ENCODE peak calls at places on chromosomes 7 and 10, in seven cellular contexts. O, M, F, Q, T, D and N are unnamed samples.

GRCh38 chr10:70965566-70965965 is 77.2 kb upstream of the PCBD1 start:
- DNase-seq in F (no peak), T (no peak), O (no peak), Q (no peak), M (no peak), D (no peak), N (no peak)

GRCh38 chr7:112437038-112437437 is 13.2 kb upstream of the IFRD1 start:
- DNase-seq in D (no peak), Q (no peak), F (no peak), O (no peak), M (no peak), T (no peak), N (no peak)

GRCh38 chr10:4473977-4474376 is 352.0 kb upstream of the AKR1E2 start:
- DNase-seq in D (no peak), F (no peak), M (no peak), O (no peak), T (no peak), Q (no peak), N (no peak)

GRCh38 chr10:32237644-32238345 is 109.2 kb downstream of the EPC1 start:
- DNase-seq in M (no peak), F (no peak), D (peak; percentile 94), O (no peak), Q (no peak), T (peak; percentile 37), N (no peak)

GRCh38 chr7:106060394-106060920 is 51.7 kb downstream of the SYPL1 start:
- DNase-seq in M (no peak), T (no peak), D (no peak), F (no peak), Q (no peak), O (no peak), N (no peak)

GRCh38 chr7:35571596-35572240 is 123.2 kb downstream of the HERPUD2 start:
- DNase-seq in Q (no peak), D (no peak), M (no peak), T (no peak), O (no peak), F (no peak), N (no peak)

GRCh38 chr10:59648711-59649201 is 60.9 kb downstream of the SLC16A9 start:
- DNase-seq in F (no peak), M (no peak), O (no peak), Q (no peak), D (peak; percentile 79), T (no peak), N (peak; percentile 38)

GRCh38 chr10:18157909-18158308 is 17.7 kb downstream of the CACNB2 start:
- DNase-seq in D (peak; percentile 77), T (peak; percentile 50), F (no peak), O (no peak), Q (no peak), M (no peak), N (no peak)

GRCh38 chr10:115004236-115004862 is 66.4 kb downstream of the TRUB1 start:
- DNase-seq in T (no peak), D (no peak), O (no peak), F (no peak), Q (no peak), M (no peak), N (no peak)

GRCh38 chr10:122068844-122069243 is 79.9 kb downstream of the TACC2 start:
- DNase-seq in Q (no peak), T (no peak), D (no peak), F (no peak), O (no peak), M (no peak), N (no peak)
- TF ChIP-seq CTCF in Q (no peak), T (no peak), D (no peak), F (no peak), O (no peak), M (no peak), N (no peak)

DNA sequence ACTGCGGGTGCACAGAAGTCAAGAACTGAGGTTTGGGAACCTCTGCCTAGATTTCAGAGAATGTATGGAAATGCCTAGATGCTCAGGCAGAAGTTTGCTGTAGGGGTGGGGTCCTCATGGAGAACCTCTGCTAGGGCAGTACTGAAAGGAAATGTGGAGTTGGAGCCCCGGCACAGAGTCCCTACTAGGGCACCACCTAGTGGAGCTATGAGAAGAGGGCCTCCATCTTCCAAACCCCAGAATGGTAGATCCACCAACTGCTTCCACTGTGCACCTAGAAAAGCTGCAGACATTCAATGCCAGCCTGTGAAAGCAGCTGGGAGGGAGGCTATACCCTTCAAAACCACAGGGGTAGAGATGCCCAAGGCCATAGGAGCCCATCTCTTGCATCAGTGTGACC is 1336.0 kb upstream of the CELF2 start:
- DNase-seq in F (no peak), D (no peak), M (no peak), Q (no peak), O (no peak), T (no peak), N (no peak)
- TF ChIP-seq CTCF in F (no peak), D (peak; percentile 33), M (no peak), Q (no peak), O (no peak), T (no peak), N (no peak)

GRCh38 chr7:121985476-121985875 is 112.5 kb downstream of the PTPRZ1 start:
- DNase-seq in Q (no peak), F (no peak), O (no peak), D (no peak), T (no peak), M (no peak), N (no peak)
- TF ChIP-seq CTCF in Q (no peak), F (no peak), O (no peak), D (peak; percentile 20), T (no peak), M (no peak), N (no peak)

DNA sequence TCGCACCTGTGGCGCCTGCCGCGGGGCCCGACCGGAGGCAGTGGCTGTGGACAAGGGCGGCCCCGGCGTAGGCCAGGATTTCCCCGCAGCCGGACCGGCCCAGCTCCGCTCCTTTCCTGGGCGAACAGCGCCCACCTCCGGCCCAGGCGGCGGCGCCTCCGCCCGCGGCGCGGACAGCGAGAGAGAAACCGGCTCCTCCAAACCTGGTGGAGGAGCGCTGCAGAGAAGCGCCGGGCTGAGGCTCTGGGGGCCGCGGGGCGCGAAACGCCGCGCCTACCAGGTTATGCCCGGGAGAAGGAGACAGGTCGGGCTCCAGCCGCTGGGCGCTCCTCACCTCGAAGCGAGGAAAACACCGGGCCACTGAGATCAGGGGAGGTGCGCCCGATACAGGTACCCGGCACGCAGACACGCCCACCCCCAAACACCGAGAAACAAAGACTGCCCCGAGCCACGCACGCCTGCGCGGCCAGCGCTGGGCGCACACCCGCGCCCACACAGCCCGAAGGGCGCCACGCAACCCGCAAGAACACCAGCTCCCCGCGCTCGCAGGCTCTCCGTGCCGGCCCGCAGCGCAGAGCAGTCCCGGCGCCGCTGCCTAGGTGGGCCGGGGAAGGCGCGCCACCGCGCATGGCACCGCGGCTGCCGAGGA is 3.3 kb downstream of the GRID1 start:
- DNase-seq in D (peak; percentile 82), O (no peak), T (no peak), M (peak; percentile 51), Q (no peak), F (peak; percentile 73), N (peak; percentile 71)
- TF ChIP-seq CTCF in D (no peak), O (no peak), T (no peak), M (no peak), Q (peak; percentile 38), F (peak; percentile 66), N (no peak)

GRCh38 chr10:92688927-92689662 is 660 bp upstream of the HHEX start:
- DNase-seq in D (peak; percentile 91), M (peak; percentile 57), T (no peak), F (peak; percentile 36), Q (no peak), O (peak; percentile 17), N (no peak)
- TF ChIP-seq CTCF in D (peak; percentile 7), M (no peak), T (no peak), F (no peak), Q (no peak), O (no peak), N (peak; percentile 1)

GRCh38 chr10:93126484-93127052 is 52.9 kb downstream of the CYP26A1 start:
- DNase-seq in F (no peak), Q (no peak), M (no peak), T (no peak), D (no peak), O (no peak), N (no peak)
- TF ChIP-seq CTCF in F (no peak), Q (no peak), M (peak; percentile 78), T (peak; percentile 36), D (peak; percentile 25), O (no peak), N (no peak)